ENCODE peak calls at places on chromosomes 2 and 18, in six cellular contexts. R is NCI-H2029, Z is GOT3, W is osteocyte, S is cardiac fibroblast, X is MM.1S. M is an unnamed sample.

GRCh38 chr2:197626965-197627629 is 48.3 kb downstream of the RFTN2 start:
- DNase-seq in X (no peak), S (no peak), W (no peak), Z (no peak), R (no peak), M (no peak)

GRCh38 chr2:10141736-10142639 is 19.4 kb downstream of the RRM2 start:
- DNase-seq in Z (no peak), X (no peak), R (no peak), W (no peak), S (peak; percentile 31), M (no peak)

GRCh38 chr2:58081000-58081399 is 34.4 kb downstream of the VRK2 start:
- DNase-seq in Z (no peak), W (no peak), X (no peak), S (no peak), R (peak; percentile 2), M (no peak)

GRCh38 chr18:21191596-21192307 is 50.3 kb upstream of the GREB1L start:
- DNase-seq in S (peak; percentile 66), X (no peak), R (peak; percentile 33), Z (no peak), W (no peak), M (no peak)

GRCh38 chr2:133241231-133241575 is 327.1 kb downstream of the NCKAP5 start:
- DNase-seq in R (no peak), X (no peak), W (no peak), S (peak; percentile 3), Z (no peak), M (no peak)

GRCh38 chr2:241796610-241797138 is 12.3 kb upstream of the NEU4 start:
- DNase-seq in X (no peak), W (no peak), S (no peak), Z (no peak), R (no peak), M (no peak)

GRCh38 chr2:150211164-150211631 is 276.3 kb downstream of the RND3 start:
- DNase-seq in S (peak; percentile 63), R (no peak), X (no peak), W (no peak), Z (no peak), M (no peak)

GRCh38 chr2:30178618-30179404 is 32.0 kb downstream of the YPEL5 start:
- DNase-seq in X (no peak), W (peak; percentile 46), Z (no peak), S (peak; percentile 57), R (no peak), M (peak; percentile 93)

GRCh38 chr2:19942199-19942598 is 40.4 kb upstream of the TTC32 start:
- DNase-seq in X (no peak), W (no peak), R (no peak), Z (no peak), S (peak; percentile 17), M (no peak)

GRCh38 chr18:62912885-62913284 is 197.5 kb downstream of the PHLPP1 start:
- DNase-seq in X (no peak), Z (no peak), W (no peak), R (no peak), S (no peak), M (no peak)

GRCh38 chr2:159266554-159266953 is 19.9 kb downstream of the WDSUB1 start:
- DNase-seq in S (no peak), R (no peak), X (no peak), W (no peak), Z (no peak), M (no peak)

M was measured in esophagus muscularis mucosa.